ENCODE peak calls at places on chromosomes 13 and 19, in eight cellular contexts. P is ecto neural progenitor cell; E is stomach; G is CD4-positive, alpha-beta T cell; L is activated B cell treated with CpG ODN at 0.5 μM for 24 hours; Z is EL; U is hepatocyte; T is lung microvascular endothelial cell. F is an unnamed sample.

GRCh38 chr13:111027481-111028439 is 87.3 kb upstream of the ARHGEF7 start:
- DNase-seq in E (no peak), U (no peak), P (no peak), T (no peak), Z (no peak), G (no peak), L (no peak), F (no peak)

GRCh38 chr19:18396471-18397241 is 766 bp downstream of the LRRC25 start:
- DNase-seq in G (no peak), T (no peak), Z (no peak), L (no peak), U (no peak), E (no peak), P (no peak), F (no peak)

GRCh38 chr19:29526730-29527499 is 1.1 kb downstream of the VSTM2B start:
- DNase-seq in E (no peak), G (no peak), P (peak), T (no peak), Z (no peak), L (no peak), U (no peak), F (peak)

GRCh38 chr13:109694972-109695371 is 91.4 kb downstream of the IRS2 start:
- DNase-seq in U (peak), G (no peak), L (no peak), P (no peak), Z (no peak), T (no peak), E (no peak), F (no peak)

GRCh38 chr19:1264801-1265610 is 4.1 kb upstream of the CIRBP start:
- DNase-seq in Z (peak), T (peak), E (peak), U (peak), P (peak), L (peak), G (no peak), F (peak)

GRCh38 chr13:91236942-91237341 is 110.5 kb upstream of the MIR17HG start:
- DNase-seq in P (no peak), Z (no peak), E (no peak), G (no peak), T (no peak), L (no peak), U (no peak), F (no peak)

GRCh38 chr13:36344173-36344572 is 2.0 kb downstream of the SPART start:
- DNase-seq in T (peak), L (no peak), G (no peak), Z (peak), P (no peak), U (peak), E (no peak), F (no peak)

GRCh38 chr13:32080328-32080744 is 48.8 kb downstream of the FRY start:
- DNase-seq in Z (no peak), L (no peak), U (peak), P (no peak), E (no peak), G (no peak), T (no peak), F (no peak)

GRCh38 chr13:102682727-102683126 is 12.1 kb downstream of the METTL21C start:
- DNase-seq in P (no peak), Z (no peak), G (no peak), U (no peak), E (no peak), T (no peak), L (no peak), F (no peak)

GRCh38 chr13:112355274-112355843 is 20.8 kb upstream of the SPACA7 start:
- DNase-seq in P (no peak), T (no peak), U (no peak), Z (no peak), G (no peak), L (no peak), E (no peak), F (no peak)

GRCh38 chr19:50344661-50345318 is 15.6 kb upstream of the KCNC3 start:
- DNase-seq in T (no peak), L (peak), P (no peak), G (no peak), U (no peak), Z (no peak), E (no peak), F (peak)

GRCh38 chr13:94674609-94675348 is 37.6 kb downstream of the SOX21 start:
- DNase-seq in L (no peak), U (peak), P (peak), G (peak), Z (peak), E (peak), T (peak), F (peak)

GRCh38 chr13:40657961-40658360 is 8.5 kb downstream of the FOXO1 start:
- DNase-seq in G (no peak), U (no peak), T (no peak), L (no peak), E (no peak), Z (peak), P (no peak), F (no peak)

GRCh38 chr13:97125810-97126738 is 96.1 kb upstream of the MBNL2 start:
- DNase-seq in L (no peak), U (peak), T (no peak), E (no peak), G (no peak), P (no peak), Z (peak), F (peak)

GRCh38 chr13:103663996-103664395 is 597.8 kb upstream of the SLC10A2 start:
- DNase-seq in Z (no peak), T (no peak), L (no peak), P (no peak), U (no peak), E (no peak), G (no peak), F (no peak)

GRCh38 chr13:101576452-101576851 is 124.0 kb downstream of the ITGBL1 start:
- DNase-seq in P (no peak), G (no peak), U (no peak), Z (peak), E (no peak), L (no peak), T (peak), F (no peak)

GRCh38 chr13:25217023-25217909 is 45.2 kb upstream of the AMER2 start:
- DNase-seq in Z (peak), U (no peak), T (no peak), G (no peak), E (no peak), L (no peak), P (no peak), F (no peak)

F was measured in GM13977.